ENCODE peak calls at places on chromosomes 12 and 14, in five cellular contexts. One of them, this sample, is unnamed.

GRCh38 chr12:105226219-105226618 is 9.8 kb downstream of the APPL2 start:
- DNase-seq in uterus: peak; percentile 79
- DNase-seq in left colon: no peak
- DNase-seq in activated naive CD4-positive, alpha-beta T cell: no peak
- DNase-seq in activated T-helper 1 cell treated with Interleukin-2 at 50 U/mL for 16 hours: no peak
- DNase-seq in this sample: no peak

GRCh38 chr12:76018111-76018510 is 13.5 kb downstream of the PHLDA1 start:
- DNase-seq in left colon: no peak
- DNase-seq in activated naive CD4-positive, alpha-beta T cell: no peak
- DNase-seq in uterus: no peak
- DNase-seq in activated T-helper 1 cell treated with Interleukin-2 at 50 U/mL for 16 hours: no peak
- DNase-seq in this sample: no peak

GRCh38 chr12:75480469-75480949 is at the start of gene GLIPR1:
- DNase-seq in activated T-helper 1 cell treated with Interleukin-2 at 50 U/mL for 16 hours: peak; percentile 45
- DNase-seq in uterus: peak; percentile 84
- DNase-seq in activated naive CD4-positive, alpha-beta T cell: peak; percentile 48
- DNase-seq in left colon: peak; percentile 57
- DNase-seq in this sample: peak; percentile 47

GRCh38 chr14:61003571-61003970 is 22.5 kb downstream of the SLC38A6 start:
- DNase-seq in activated naive CD4-positive, alpha-beta T cell: no peak
- DNase-seq in left colon: no peak
- DNase-seq in activated T-helper 1 cell treated with Interleukin-2 at 50 U/mL for 16 hours: no peak
- DNase-seq in uterus: no peak
- DNase-seq in this sample: no peak

GRCh38 chr12:26630546-26631027 is 202.4 kb downstream of the ITPR2 start:
- DNase-seq in activated naive CD4-positive, alpha-beta T cell: no peak
- DNase-seq in uterus: peak; percentile 30
- DNase-seq in left colon: no peak
- DNase-seq in activated T-helper 1 cell treated with Interleukin-2 at 50 U/mL for 16 hours: no peak
- DNase-seq in this sample: no peak

GRCh38 chr12:31591308-31591901 is 469 bp upstream of the DENND5B start:
- DNase-seq in activated naive CD4-positive, alpha-beta T cell: no peak
- DNase-seq in left colon: peak; percentile 17
- DNase-seq in uterus: peak; percentile 24
- DNase-seq in activated T-helper 1 cell treated with Interleukin-2 at 50 U/mL for 16 hours: no peak
- DNase-seq in this sample: peak; percentile 6

GRCh38 chr12:80101126-80101525 is 1.8 kb downstream of the OTOGL start:
- DNase-seq in uterus: no peak
- DNase-seq in activated T-helper 1 cell treated with Interleukin-2 at 50 U/mL for 16 hours: no peak
- DNase-seq in activated naive CD4-positive, alpha-beta T cell: no peak
- DNase-seq in left colon: no peak
- DNase-seq in this sample: no peak

GRCh38 chr12:72267974-72268373 is 4.2 kb upstream of the TRHDE start:
- DNase-seq in activated T-helper 1 cell treated with Interleukin-2 at 50 U/mL for 16 hours: no peak
- DNase-seq in activated naive CD4-positive, alpha-beta T cell: no peak
- DNase-seq in left colon: no peak
- DNase-seq in uterus: no peak
- DNase-seq in this sample: no peak

GRCh38 chr12:114404451-114405198 is 1.3 kb downstream of the TBX5 start:
- DNase-seq in left colon: no peak
- DNase-seq in activated T-helper 1 cell treated with Interleukin-2 at 50 U/mL for 16 hours: no peak
- DNase-seq in uterus: no peak
- DNase-seq in activated naive CD4-positive, alpha-beta T cell: no peak
- DNase-seq in this sample: no peak

GRCh38 chr12:11906284-11906935 is 164.3 kb upstream of the BCL2L14 start:
- DNase-seq in uterus: no peak
- DNase-seq in activated T-helper 1 cell treated with Interleukin-2 at 50 U/mL for 16 hours: no peak
- DNase-seq in left colon: no peak
- DNase-seq in activated naive CD4-positive, alpha-beta T cell: no peak
- DNase-seq in this sample: no peak

GRCh38 chr14:96400495-96400894 is 8.6 kb downstream of the AK7 start:
- DNase-seq in activated naive CD4-positive, alpha-beta T cell: no peak
- DNase-seq in activated T-helper 1 cell treated with Interleukin-2 at 50 U/mL for 16 hours: no peak
- DNase-seq in uterus: no peak
- DNase-seq in left colon: no peak
- DNase-seq in this sample: no peak

GRCh38 chr12:102811125-102811737 is 105.8 kb downstream of the PAH start:
- DNase-seq in uterus: peak; percentile 46
- DNase-seq in activated naive CD4-positive, alpha-beta T cell: no peak
- DNase-seq in left colon: peak; percentile 5
- DNase-seq in activated T-helper 1 cell treated with Interleukin-2 at 50 U/mL for 16 hours: no peak
- DNase-seq in this sample: no peak

GRCh38 chr12:83807906-83808305 is 1104.7 kb downstream of the SLC6A15 start:
- DNase-seq in uterus: no peak
- DNase-seq in activated naive CD4-positive, alpha-beta T cell: no peak
- DNase-seq in left colon: no peak
- DNase-seq in activated T-helper 1 cell treated with Interleukin-2 at 50 U/mL for 16 hours: no peak
- DNase-seq in this sample: no peak

GRCh38 chr14:65070710-65071033 is 31.6 kb downstream of the MAX start:
- DNase-seq in left colon: peak; percentile 74
- DNase-seq in activated naive CD4-positive, alpha-beta T cell: no peak
- DNase-seq in activated T-helper 1 cell treated with Interleukin-2 at 50 U/mL for 16 hours: no peak
- DNase-seq in uterus: no peak
- DNase-seq in this sample: no peak

GRCh38 chr12:117036547-117036946 is 62.7 kb downstream of the TESC start:
- DNase-seq in activated naive CD4-positive, alpha-beta T cell: no peak
- DNase-seq in activated T-helper 1 cell treated with Interleukin-2 at 50 U/mL for 16 hours: no peak
- DNase-seq in left colon: no peak
- DNase-seq in uterus: no peak
- DNase-seq in this sample: peak; percentile 40

GRCh38 chr14:42222924-42223471 is 616.3 kb downstream of the LRFN5 start:
- DNase-seq in activated naive CD4-positive, alpha-beta T cell: no peak
- DNase-seq in left colon: no peak
- DNase-seq in uterus: no peak
- DNase-seq in activated T-helper 1 cell treated with Interleukin-2 at 50 U/mL for 16 hours: no peak
- DNase-seq in this sample: no peak

GRCh38 chr12:12715459-12716150 is 1.6 kb upstream of the CDKN1B start:
- DNase-seq in activated T-helper 1 cell treated with Interleukin-2 at 50 U/mL for 16 hours: no peak
- DNase-seq in activated naive CD4-positive, alpha-beta T cell: peak; percentile 10
- DNase-seq in uterus: no peak
- DNase-seq in left colon: peak; percentile 59
- DNase-seq in this sample: no peak